ENCODE peak calls at places on chromosomes 6 and 20, in six cellular contexts. Y is mesenchymal stem cell, Z is neuronal stem cell, D is H9, L is IMR-90, O is H1. X is an unnamed sample. For H3K4me1, the result is how much of the 10 kb centered on the place peaks cover.

GRCh38 chr6:163416640-163417253 is 2.2 kb downstream of the QKI start:
- DNase-seq in Y (peak), Z (peak), D (no peak), L (peak), O (no peak), X (peak)

GRCh38 chr6:103167345-103167744 is 1692.4 kb downstream of the HACE1 start:
- DNase-seq in Y (no peak), Z (no peak), D (no peak), L (no peak), O (no peak), X (no peak)

GRCh38 chr6:41976794-41977484 is 35.3 kb upstream of the CCND3 start:
- DNase-seq in Y (peak), Z (no peak), D (no peak), L (peak), O (no peak), X (no peak)

GRCh38 chr6:138087549-138087948 is 19.7 kb downstream of the PERP start:
- DNase-seq in Y (peak), Z (no peak), D (no peak), L (no peak), O (no peak), X (peak)

GRCh38 chr6:19979059-19979458 is 141.9 kb downstream of the ID4 start:
- DNase-seq in Y (no peak), Z (no peak), D (no peak), L (no peak), O (no peak), X (no peak)

GRCh38 chr20:61159940-61160688 is 91.9 kb upstream of the CDH4 start:
- DNase-seq in Y (no peak), Z (no peak), D (no peak), L (no peak), O (no peak), X (no peak)

GRCh38 chr6:111522393-111523020 is 39.5 kb upstream of the REV3L start:
- DNase-seq in Y (no peak), Z (no peak), D (no peak), L (no peak), O (no peak), X (no peak)

GRCh38 chr6:158026054-158026900 is 44.6 kb downstream of the SYNJ2 start:
- DNase-seq in Y (peak), Z (no peak), D (peak), L (peak), O (peak), X (peak)

GRCh38 chr6:6722195-6722594 is 133.7 kb downstream of the LY86 start:
- DNase-seq in Y (no peak), Z (no peak), D (no peak), L (no peak), O (no peak), X (no peak)

GRCh38 chr6:6723316-6723715 is 134.8 kb downstream of the LY86 start:
- DNase-seq in Y (no peak), Z (no peak), D (no peak), L (no peak), O (no peak), X (no peak)

GRCh38 chr6:6723792-6724318 is 135.3 kb downstream of the LY86 start:
- DNase-seq in Y (no peak), Z (no peak), D (no peak), L (no peak), O (no peak), X (no peak)

GRCh38 chr6:6724319-6725119 is 136.0 kb downstream of the LY86 start:
- DNase-seq in Y (peak), Z (peak), D (peak), L (peak), O (peak), X (peak)

GRCh38 chr6:6721606-6722005 is 133.1 kb downstream of the LY86 start:
- DNase-seq in Y (no peak), Z (no peak), D (no peak), L (no peak), O (no peak), X (no peak)
- H3K4me1 ChIP-seq in Y (under half), Z (under half), D (under half), L (under half), O (under half), X (under half)

GRCh38 chr20:10662661-10663458 is 10.9 kb downstream of the JAG1 start:
- DNase-seq in Y (no peak), Z (no peak), D (peak), L (no peak), O (no peak), X (no peak)
- H2BK15ac ChIP-seq in Y (no peak), Z (no peak), D (no peak), L (no peak), O (no peak), X (no peak)

GRCh38 chr20:38156280-38156679 is 8.8 kb downstream of the TGM2 start:
- DNase-seq in Y (no peak), Z (no peak), D (no peak), L (no peak), O (no peak), X (no peak)
- H3K4me1 ChIP-seq in Y (under half), Z (under half), D (under half), L (under half), O (under half), X (under half)

DNA sequence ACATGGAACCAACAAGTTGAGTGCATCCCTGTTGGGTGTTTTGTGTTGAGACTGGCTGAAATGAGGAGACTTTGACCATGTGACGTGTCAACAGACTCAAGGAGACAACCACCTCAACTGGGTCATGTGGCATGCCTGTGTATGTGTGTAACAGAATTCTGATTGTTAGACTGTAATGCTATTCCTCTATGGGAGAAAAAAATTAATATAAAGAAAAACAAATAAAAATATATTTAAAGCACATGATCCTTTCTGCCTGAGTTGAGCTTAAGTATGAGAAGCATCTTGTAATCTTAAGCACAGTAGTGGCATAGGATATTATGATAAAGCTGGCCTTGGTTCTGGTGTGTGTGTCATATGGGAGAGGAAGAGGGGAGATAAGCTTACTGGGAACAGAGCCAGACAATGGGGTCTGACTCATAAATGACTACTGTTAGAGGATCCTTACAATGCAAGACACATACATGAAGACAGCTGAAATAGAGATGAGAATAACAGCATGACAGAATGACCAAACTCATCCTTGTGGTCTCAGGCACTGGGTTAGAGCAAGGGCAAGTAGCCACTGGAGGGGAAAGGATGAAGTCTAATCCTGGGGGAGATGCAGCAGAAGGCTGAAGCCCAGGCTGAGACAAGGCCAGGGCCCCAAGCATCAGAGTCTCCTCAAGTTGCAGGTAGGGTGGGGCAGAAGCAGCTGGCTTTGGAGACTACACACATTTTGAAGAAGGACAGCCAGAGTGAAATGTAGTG is 9.2 kb downstream of the TP53INP2 start:
- DNase-seq in Y (peak), Z (no peak), D (no peak), L (peak), O (no peak), X (no peak)
- H2BK15ac ChIP-seq in Y (no peak), Z (no peak), D (no peak), L (peak), O (no peak), X (no peak)

DNA sequence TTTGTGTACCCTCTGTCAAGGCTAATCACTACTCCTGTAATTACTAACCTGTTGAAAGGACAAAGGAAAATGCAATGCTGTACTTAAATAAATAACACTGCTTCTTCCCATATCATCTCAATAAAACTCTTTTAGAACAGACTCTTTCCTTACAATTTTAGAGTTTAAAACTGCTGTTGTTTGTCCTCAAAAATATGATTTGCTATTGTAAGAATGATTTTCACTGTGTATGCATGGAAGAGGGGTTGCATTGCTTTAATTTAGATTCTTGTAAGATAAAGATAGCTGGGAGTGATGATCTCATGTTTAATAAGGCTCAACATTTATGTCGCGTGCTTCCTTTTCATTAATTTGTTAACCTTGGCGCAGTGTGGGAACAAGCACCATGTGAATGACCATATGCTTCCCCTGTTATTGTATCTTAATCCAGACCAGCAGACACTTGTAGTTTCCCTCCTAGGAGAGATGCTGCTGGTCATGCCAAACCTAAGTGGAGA is 89.8 kb upstream of the ATXN1 start:
- DNase-seq in Y (no peak), Z (no peak), D (no peak), L (no peak), O (no peak), X (no peak)
- H3K4me1 ChIP-seq in Y (under half), Z (under half), D (under half), L (under half), O (under half), X (under half)

GRCh38 chr6:139438775-139439174 is 64.3 kb upstream of the CITED2 start:
- DNase-seq in Y (no peak), Z (no peak), D (no peak), L (no peak), O (no peak), X (no peak)

GRCh38 chr6:139446104-139446715 is 71.8 kb upstream of the CITED2 start:
- DNase-seq in Y (no peak), Z (no peak), D (no peak), L (no peak), O (no peak), X (no peak)

GRCh38 chr6:139443226-139444112 is 69.0 kb upstream of the CITED2 start:
- DNase-seq in Y (no peak), Z (no peak), D (no peak), L (peak), O (no peak), X (no peak)

GRCh38 chr6:139439278-139439813 is 64.9 kb upstream of the CITED2 start:
- DNase-seq in Y (peak), Z (no peak), D (no peak), L (peak), O (no peak), X (no peak)

DNA sequence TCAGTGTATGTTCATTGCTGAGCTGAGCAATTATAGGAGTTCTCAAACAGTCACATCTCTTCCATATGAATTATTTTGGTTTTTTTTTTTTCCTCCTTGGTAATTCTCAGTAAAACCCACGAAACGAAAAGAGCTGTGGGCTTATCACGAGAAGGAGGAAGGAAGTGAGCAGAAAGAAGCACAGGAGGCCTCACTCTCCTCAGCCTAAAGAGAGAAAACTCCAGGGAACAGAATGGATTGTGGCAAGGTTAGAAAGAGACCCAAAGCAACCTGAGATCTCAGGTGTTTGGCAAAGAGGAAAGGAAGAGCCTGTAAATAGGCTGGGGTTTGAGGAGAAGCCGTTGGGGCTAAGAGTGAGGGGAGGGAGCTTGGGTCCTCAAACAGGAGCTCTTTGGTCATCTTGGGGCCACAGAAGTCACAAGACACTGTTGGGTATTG is 67.8 kb upstream of the CITED2 start:
- DNase-seq in Y (no peak), Z (no peak), D (no peak), L (no peak), O (no peak), X (no peak)
- H2BK15ac ChIP-seq in Y (peak), Z (no peak), D (no peak), L (peak), O (no peak), X (no peak)

DNA sequence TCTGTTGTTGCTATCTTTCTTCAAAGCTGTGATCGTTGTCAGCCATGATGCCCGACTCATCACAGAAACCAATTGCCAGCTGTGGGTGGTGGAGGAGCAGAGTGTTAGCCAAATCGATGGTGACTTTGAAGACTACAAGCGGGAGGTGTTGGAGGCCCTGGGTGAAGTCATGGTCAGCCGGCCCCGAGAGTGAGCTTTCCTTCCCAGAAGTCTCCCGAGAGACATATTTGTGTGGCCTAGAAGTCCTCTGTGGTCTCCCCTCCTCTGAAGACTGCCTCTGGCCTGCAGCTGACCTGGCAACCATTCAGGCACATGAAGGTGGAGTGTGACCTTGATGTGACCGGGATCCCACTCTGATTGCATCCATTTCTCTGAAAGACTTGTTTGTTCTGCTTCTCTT is 19.3 kb downstream of the ABCF1 start:
- DNase-seq in Y (no peak), Z (no peak), D (no peak), L (no peak), O (no peak), X (no peak)
- H3K4me1 ChIP-seq in Y (under half), Z (under half), D (under half), L (under half), O (under half), X (under half)

DNA sequence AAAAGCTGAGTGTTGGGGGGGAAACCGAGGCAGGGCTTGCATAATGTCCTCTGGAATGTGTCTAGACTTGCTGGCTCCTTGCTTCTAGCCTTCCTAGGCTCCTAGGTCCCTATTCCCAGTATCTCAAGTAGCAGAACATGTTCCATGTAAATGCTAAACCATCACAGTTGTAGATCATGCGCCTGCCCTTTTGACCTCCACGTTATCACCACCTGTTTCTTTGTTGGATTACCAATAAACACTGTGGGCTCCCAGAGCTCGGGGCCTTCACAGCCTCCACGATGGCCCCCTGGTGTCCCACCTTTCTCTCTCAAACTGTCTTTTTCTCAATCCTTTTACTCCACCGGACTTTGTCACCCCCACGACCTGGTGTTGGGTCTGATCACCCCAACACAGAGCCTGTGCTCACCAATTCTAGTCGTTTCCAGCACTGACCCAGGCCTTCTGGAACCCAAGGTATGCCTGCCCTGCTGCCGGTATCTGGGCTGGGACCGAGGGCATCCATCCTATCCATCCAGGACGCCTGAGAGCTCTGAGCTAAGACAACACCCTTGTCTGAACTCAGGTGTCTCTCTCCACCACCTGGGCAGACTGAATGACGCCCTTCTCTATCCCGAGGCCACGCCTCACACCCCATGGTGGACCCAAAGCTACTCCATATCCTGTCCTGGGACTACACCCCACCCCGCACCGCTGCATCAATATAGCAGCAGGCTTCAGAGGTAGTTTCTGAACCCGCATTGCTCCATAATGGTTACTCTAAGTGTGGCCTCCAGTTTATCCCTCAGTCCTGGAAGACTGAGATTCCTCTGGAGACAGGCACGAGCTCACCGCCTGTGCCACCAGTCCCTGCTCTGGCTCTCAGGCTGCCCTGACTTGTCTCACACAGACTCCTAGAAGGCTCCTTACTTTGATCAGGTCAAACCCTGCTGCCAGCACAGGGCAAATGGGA is 9.3 kb upstream of the PRR18 start:
- DNase-seq in Y (no peak), Z (no peak), D (no peak), L (no peak), O (no peak), X (no peak)
- H2BK15ac ChIP-seq in Y (no peak), Z (no peak), D (no peak), L (no peak), O (no peak), X (no peak)

DNA sequence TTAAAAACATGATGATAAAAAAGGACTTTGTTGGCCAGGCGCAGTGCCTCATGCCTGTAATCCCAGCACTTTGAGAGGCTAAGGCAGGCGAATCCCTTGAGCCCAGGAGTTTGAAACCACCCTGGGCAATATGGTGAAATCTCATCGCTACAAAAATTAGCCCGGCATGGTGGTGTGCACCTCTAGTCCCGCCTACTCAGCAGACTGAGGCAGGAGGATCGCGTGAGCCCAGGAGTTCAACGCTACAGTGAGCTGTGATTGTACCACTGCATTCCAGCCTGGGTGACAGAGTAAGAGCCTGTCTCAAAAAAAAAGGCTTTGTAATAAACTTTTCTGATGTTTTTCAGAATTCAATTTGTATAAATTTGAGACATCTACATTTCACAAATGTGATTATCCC is 60.1 kb downstream of the GFOD1 start:
- DNase-seq in Y (no peak), Z (no peak), D (no peak), L (no peak), O (no peak), X (no peak)
- H3K4me1 ChIP-seq in Y (under half), Z (under half), D (under half), L (under half), O (under half), X (under half)

X was measured in mesendoderm.